ENCODE peak calls at places on chromosomes 11 and 22, in seven cellular contexts. F is heart left ventricle, P is gastrocnemius medialis, L is endothelial cell of umbilical vein, W is IMR-90, N is body of pancreas, K is A549. O is an unnamed sample.
A peak's percentile ranks its signal among the peaks of the same experiment; 100 is the strongest.

GRCh38 chr11:22634897-22635629 is 9.4 kb upstream of the FANCF start:
- DNase-seq in F (no peak), P (no peak), L (no peak), W (peak; percentile 18), N (peak; percentile 47), K (no peak), O (no peak)

GRCh38 chr22:27433585-27434190 is 367.9 kb downstream of the MN1 start:
- DNase-seq in F (no peak), P (no peak), L (peak; percentile 12), W (peak; percentile 19), N (peak; percentile 40), K (no peak), O (no peak)

GRCh38 chr11:18191376-18191775 is 18.7 kb downstream of the MRGPRX4 start:
- DNase-seq in F (no peak), P (no peak), L (no peak), W (peak; percentile 2), N (no peak), K (no peak), O (no peak)

GRCh38 chr11:65311197-65311631 is 3.5 kb upstream of the CDC42EP2 start:
- DNase-seq in F (no peak), P (no peak), L (no peak), W (no peak), N (no peak), K (no peak), O (no peak)

GRCh38 chr11:96311120-96311568 is 31.9 kb downstream of the MAML2 start:
- DNase-seq in F (no peak), P (no peak), L (peak; percentile 89), W (peak; percentile 74), N (no peak), K (no peak), O (no peak)

GRCh38 chr11:22787565-22788162 is 41.9 kb downstream of the SVIP start:
- DNase-seq in F (no peak), P (no peak), L (peak; percentile 61), W (peak; percentile 56), N (peak; percentile 20), K (peak; percentile 31), O (no peak)

GRCh38 chr11:116234989-116235567 is 537.7 kb downstream of the BUD13 start:
- DNase-seq in F (no peak), P (no peak), L (no peak), W (no peak), N (no peak), K (no peak), O (no peak)

GRCh38 chr22:38317995-38318715 is 922 bp upstream of the CSNK1E start:
- DNase-seq in F (peak; percentile 85), P (peak; percentile 43), L (peak; percentile 83), W (peak; percentile 93), N (peak; percentile 53), K (peak; percentile 85), O (peak; percentile 78)

GRCh38 chr11:119783466-119784400 is 54.7 kb upstream of the NECTIN1 start:
- DNase-seq in F (peak; percentile 13), P (no peak), L (no peak), W (no peak), N (no peak), K (no peak), O (no peak)

GRCh38 chr11:61281581-61282250 is 13.4 kb downstream of the VWCE start:
- DNase-seq in F (no peak), P (no peak), L (peak; percentile 46), W (no peak), N (peak; percentile 61), K (peak; percentile 67), O (no peak)

GRCh38 chr11:86608251-86608799 is 64.1 kb downstream of the ME3 start:
- DNase-seq in F (peak; percentile 58), P (peak; percentile 40), L (peak; percentile 91), W (peak; percentile 80), N (peak; percentile 74), K (peak; percentile 84), O (peak; percentile 64)

GRCh38 chr22:42967933-42968332 is 47.0 kb downstream of the PACSIN2 start:
- DNase-seq in F (peak; percentile 77), P (peak; percentile 72), L (no peak), W (no peak), N (peak; percentile 46), K (no peak), O (peak; percentile 92)

GRCh38 chr11:22800482-22800881 is 29.1 kb downstream of the SVIP start:
- DNase-seq in F (no peak), P (no peak), L (no peak), W (no peak), N (no peak), K (no peak), O (no peak)

GRCh38 chr11:104191124-104191523 is 27.2 kb upstream of the PDGFD start:
- DNase-seq in F (no peak), P (no peak), L (no peak), W (peak; percentile 49), N (no peak), K (no peak), O (no peak)

DNA sequence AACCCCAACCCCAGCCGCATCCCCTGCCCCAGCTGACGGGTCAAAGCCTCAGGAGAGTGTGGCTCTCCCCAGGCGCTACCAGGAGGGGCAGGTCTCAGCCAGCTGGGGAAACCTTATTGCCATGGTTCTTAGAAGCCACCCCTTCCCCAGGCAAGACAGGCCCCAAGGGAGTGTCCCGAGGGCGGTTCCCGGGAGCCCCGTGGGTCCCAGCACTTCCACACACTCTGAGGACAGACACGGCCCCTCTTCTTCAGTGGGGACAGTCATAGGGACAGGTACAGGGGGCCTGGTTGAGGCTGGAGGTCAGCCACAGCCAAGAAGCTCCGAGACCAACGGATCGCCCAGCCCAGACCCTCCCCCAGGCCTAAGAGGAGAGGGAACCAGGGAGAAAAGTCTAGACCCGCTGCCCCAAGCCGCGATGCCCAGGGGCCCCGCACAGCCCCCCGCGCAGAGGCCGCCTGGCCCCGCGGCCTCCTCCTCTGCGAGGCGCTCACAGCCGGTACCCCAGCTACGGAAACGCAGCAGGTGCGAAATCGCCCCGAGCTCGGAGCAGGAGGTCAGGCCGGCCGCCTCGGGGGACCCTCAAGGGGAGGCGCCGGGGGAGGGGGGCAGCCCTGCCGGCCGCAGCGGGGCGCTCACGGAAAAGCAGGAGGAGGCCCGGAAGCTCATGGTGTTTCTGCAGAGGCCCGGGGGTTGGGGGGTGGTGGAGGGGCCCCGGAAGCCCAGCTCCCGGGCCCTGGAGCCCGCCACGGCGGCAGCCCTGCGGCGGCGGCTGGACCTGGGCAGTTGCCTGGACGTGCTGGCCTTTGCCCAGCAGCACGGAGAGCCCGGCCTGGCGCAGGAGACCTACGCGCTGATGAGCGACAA is 2.6 kb downstream of the KLHDC7B start:
- DNase-seq in F (no peak), P (no peak), L (no peak), W (no peak), N (peak; percentile 49), K (no peak), O (no peak)
- TF ChIP-seq POLR2A in F (no peak), P (no peak), L (no peak), W (no peak), N (no peak), K (no peak), O (no peak)

DNA sequence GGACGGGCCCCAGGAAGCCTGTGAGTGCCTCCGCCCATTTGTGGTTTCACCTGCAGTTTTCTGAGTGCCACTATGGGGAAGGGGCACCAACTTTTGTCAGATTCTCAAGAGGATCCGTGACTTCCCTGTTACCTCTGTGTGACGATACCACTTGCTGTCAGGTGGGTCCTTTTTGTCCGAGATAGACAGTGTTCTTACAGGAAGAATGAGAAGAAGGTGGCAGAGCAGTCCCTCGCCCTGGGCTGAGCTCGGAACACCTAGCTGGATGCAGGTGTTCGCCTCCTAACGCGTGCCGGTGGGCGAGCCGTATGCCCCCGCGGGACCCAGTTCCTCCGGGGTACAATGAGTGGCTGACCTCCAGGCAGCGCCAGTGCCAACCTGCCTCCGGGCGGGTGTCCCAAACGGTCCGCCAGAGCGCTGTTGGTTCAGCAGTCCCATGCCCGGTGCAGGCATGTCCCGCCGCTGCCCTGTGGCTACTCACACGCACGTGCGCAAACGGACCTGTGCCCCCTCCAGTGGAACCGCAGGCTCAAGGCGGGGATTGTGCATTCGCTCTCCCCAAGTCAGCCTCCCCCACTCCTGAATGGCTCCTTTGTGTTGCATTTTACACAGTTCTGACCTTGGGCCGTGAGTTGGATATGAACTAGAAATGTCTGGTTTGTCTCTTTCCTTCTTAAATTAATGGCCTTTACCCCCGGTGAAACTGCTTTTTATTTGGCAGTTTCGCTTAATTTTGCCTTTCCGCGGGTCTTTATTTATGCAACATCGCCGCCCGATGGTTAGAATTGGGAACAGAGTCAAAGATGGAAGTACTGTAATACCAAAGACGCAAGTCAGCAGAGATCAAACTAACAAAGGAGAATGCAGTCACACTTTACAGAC is 1.1 kb upstream of the ABTB2 start:
- DNase-seq in F (peak; percentile 76), P (peak; percentile 80), L (peak; percentile 80), W (peak; percentile 73), N (peak; percentile 81), K (peak; percentile 77), O (peak; percentile 80)
- TF ChIP-seq POLR2A in F (no peak), P (no peak), L (no peak), W (no peak), N (peak; percentile 33), K (no peak), O (no peak)

GRCh38 chr22:19678949-19679348 is 35.4 kb upstream of the SEPTIN5 start:
- DNase-seq in F (no peak), P (no peak), L (no peak), W (no peak), N (no peak), K (no peak), O (no peak)

GRCh38 chr22:19680287-19680881 is 33.9 kb upstream of the SEPTIN5 start:
- DNase-seq in F (no peak), P (no peak), L (no peak), W (no peak), N (no peak), K (no peak), O (no peak)

GRCh38 chr22:19681863-19682245 is 32.4 kb upstream of the SEPTIN5 start:
- DNase-seq in F (no peak), P (no peak), L (no peak), W (no peak), N (no peak), K (no peak), O (no peak)

GRCh38 chr22:19679476-19680099 is 34.7 kb upstream of the SEPTIN5 start:
- DNase-seq in F (no peak), P (no peak), L (peak; percentile 13), W (no peak), N (peak; percentile 52), K (no peak), O (no peak)

GRCh38 chr22:19680911-19681862 is 33.1 kb upstream of the SEPTIN5 start:
- DNase-seq in F (no peak), P (no peak), L (no peak), W (no peak), N (no peak), K (no peak), O (no peak)
- TF ChIP-seq POLR2A in F (no peak), P (no peak), L (no peak), W (no peak), N (no peak), K (no peak), O (no peak)

DNA sequence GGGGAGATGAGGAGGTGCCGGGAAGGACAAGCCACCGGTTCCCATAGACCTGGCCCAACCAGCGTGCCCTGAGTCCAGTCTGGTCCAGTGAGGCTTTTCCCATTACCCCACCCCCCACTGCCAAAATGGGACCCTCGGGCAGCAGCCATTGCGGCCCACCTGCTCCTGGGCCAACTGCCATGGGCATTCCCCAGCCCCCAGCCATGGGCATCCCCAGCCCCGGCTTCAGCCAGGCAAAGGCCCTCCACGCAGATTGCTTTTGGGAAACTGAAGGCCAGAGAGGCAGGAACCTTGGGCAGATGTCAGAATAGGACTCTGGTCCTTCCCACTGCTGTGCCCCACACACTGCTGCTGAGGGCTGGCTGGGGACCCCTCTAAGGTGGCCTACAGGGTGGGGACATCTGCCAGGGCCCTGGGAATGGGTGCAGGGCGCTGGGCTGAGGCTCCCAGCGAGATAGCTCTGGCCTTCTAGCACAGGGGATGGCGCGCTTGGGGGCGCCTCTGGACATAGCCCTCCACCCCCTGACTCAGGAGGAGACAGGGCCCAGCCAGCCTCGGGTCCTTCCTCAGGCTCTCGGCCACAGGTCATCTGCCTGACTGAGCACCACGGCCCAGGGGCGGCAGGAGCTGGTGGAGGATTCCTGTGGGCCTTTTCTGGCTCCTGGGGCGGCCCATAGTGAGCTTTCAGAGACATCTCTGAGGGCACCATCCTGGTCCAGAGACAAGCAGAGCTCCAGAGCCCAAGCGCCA is 4.9 kb downstream of the PIM3 start:
- DNase-seq in F (no peak), P (no peak), L (no peak), W (no peak), N (peak; percentile 23), K (no peak), O (peak; percentile 87)
- TF ChIP-seq POLR2A in F (no peak), P (no peak), L (peak; percentile 68), W (no peak), N (no peak), K (no peak), O (no peak)